ENCODE peak calls at places on chromosomes 12 and 14, in ten cellular contexts. S, B, P, K, F, C, A, Z, V and J are unnamed samples.

GRCh38 chr14:52059614-52060013 is 9.2 kb downstream of the NID2 start:
- DNase-seq in S (no peak), B (no peak), P (no peak), K (no peak), F (no peak), C (no peak), A (no peak), Z (no peak), V (peak), J (no peak)

GRCh38 chr14:34498684-34499412 is 36.8 kb upstream of the SPTSSA start:
- DNase-seq in S (no peak), B (peak), P (peak), K (no peak), F (no peak), C (peak), A (no peak), Z (no peak), V (no peak), J (no peak)

GRCh38 chr14:94650806-94651805 is 38.9 kb downstream of the SERPINA3 start:
- DNase-seq in S (no peak), B (no peak), P (no peak), K (no peak), F (no peak), C (no peak), A (no peak), Z (no peak), V (no peak), J (no peak)

GRCh38 chr12:14814082-14814481 is at the start of gene SMCO3:
- DNase-seq in S (no peak), B (no peak), P (no peak), K (no peak), F (no peak), C (peak), A (no peak), Z (no peak), V (no peak), J (no peak)

GRCh38 chr14:102370305-102370809 is 7.6 kb downstream of the TECPR2 start:
- DNase-seq in S (no peak), B (no peak), P (no peak), K (no peak), F (no peak), C (no peak), A (no peak), Z (no peak), V (no peak), J (no peak)

GRCh38 chr12:124231980-124232653 is 62.8 kb upstream of the RFLNA start:
- DNase-seq in S (no peak), B (no peak), P (no peak), K (peak), F (no peak), C (no peak), A (no peak), Z (no peak), V (no peak), J (no peak)

GRCh38 chr14:54652188-54652889 is 85.4 kb downstream of the SAMD4A start:
- DNase-seq in S (peak), B (peak), P (peak), K (peak), F (peak), C (peak), A (peak), Z (peak), V (peak), J (peak)

GRCh38 chr12:16599081-16599480 is 6.9 kb downstream of the LMO3 start:
- DNase-seq in S (no peak), B (no peak), P (no peak), K (no peak), F (no peak), C (no peak), A (no peak), Z (no peak), V (no peak), J (no peak)

GRCh38 chr12:24561882-24562760 is 386.8 kb downstream of the BCAT1 start:
- DNase-seq in S (peak), B (no peak), P (peak), K (peak), F (peak), C (peak), A (peak), Z (peak), V (no peak), J (no peak)

GRCh38 chr12:55842681-55843429 is at the start of gene MMP19:
- DNase-seq in S (peak), B (peak), P (no peak), K (no peak), F (no peak), C (peak), A (peak), Z (no peak), V (peak), J (peak)

GRCh38 chr12:75236206-75236605 is 26.6 kb upstream of the KCNC2 start:
- DNase-seq in S (no peak), B (no peak), P (no peak), K (no peak), F (no peak), C (no peak), A (no peak), Z (no peak), V (no peak), J (no peak)

GRCh38 chr14:97977711-97978261 is 1180.6 kb downstream of the VRK1 start:
- DNase-seq in S (no peak), B (no peak), P (no peak), K (peak), F (peak), C (no peak), A (peak), Z (peak), V (peak), J (no peak)

GRCh38 chr14:32311294-32312009 is 17.6 kb upstream of the AKAP6 start:
- DNase-seq in S (no peak), B (peak), P (no peak), K (no peak), F (no peak), C (no peak), A (no peak), Z (no peak), V (no peak), J (no peak)

GRCh38 chr12:113088971-113089756 is 32.6 kb downstream of the DTX1 start:
- DNase-seq in S (no peak), B (no peak), P (no peak), K (no peak), F (no peak), C (no peak), A (no peak), Z (no peak), V (no peak), J (no peak)

GRCh38 chr12:1851126-1851791 is 30.9 kb downstream of the LRTM2 start:
- DNase-seq in S (no peak), B (no peak), P (no peak), K (no peak), F (no peak), C (peak), A (no peak), Z (no peak), V (peak), J (peak)

GRCh38 chr14:63745858-63746425 is 18.1 kb upstream of the SGPP1 start:
- DNase-seq in S (no peak), B (no peak), P (no peak), K (no peak), F (no peak), C (no peak), A (no peak), Z (no peak), V (no peak), J (no peak)

GRCh38 chr14:33073023-33073422 is 134.3 kb downstream of the NPAS3 start:
- DNase-seq in S (no peak), B (no peak), P (no peak), K (no peak), F (no peak), C (no peak), A (no peak), Z (no peak), V (no peak), J (no peak)

GRCh38 chr12:65728913-65729793 is 95.1 kb upstream of the HMGA2 start:
- DNase-seq in S (no peak), B (no peak), P (no peak), K (no peak), F (no peak), C (peak), A (no peak), Z (no peak), V (no peak), J (no peak)

GRCh38 chr14:77590845-77591506 is 25.5 kb downstream of the SPTLC2 start:
- DNase-seq in S (no peak), B (no peak), P (no peak), K (no peak), F (no peak), C (no peak), A (no peak), Z (no peak), V (no peak), J (no peak)

GRCh38 chr14:58659846-58660245 is 22.1 kb downstream of the DACT1 start:
- DNase-seq in S (no peak), B (no peak), P (no peak), K (peak), F (peak), C (no peak), A (peak), Z (peak), V (no peak), J (no peak)

GRCh38 chr14:94746131-94746530 is 23.8 kb downstream of the GSC start:
- DNase-seq in S (no peak), B (no peak), P (no peak), K (no peak), F (no peak), C (no peak), A (no peak), Z (no peak), V (no peak), J (no peak)

GRCh38 chr12:15276088-15276698 is 46.1 kb upstream of the PTPRO start:
- DNase-seq in S (peak), B (peak), P (peak), K (no peak), F (no peak), C (peak), A (no peak), Z (peak), V (no peak), J (no peak)

GRCh38 chr14:93044601-93045000 is 71.1 kb downstream of the ITPK1 start:
- DNase-seq in S (no peak), B (no peak), P (no peak), K (no peak), F (no peak), C (no peak), A (no peak), Z (no peak), V (no peak), J (no peak)

GRCh38 chr12:129193263-129193871 is 340.1 kb downstream of the GLT1D1 start:
- DNase-seq in S (no peak), B (no peak), P (peak), K (no peak), F (no peak), C (peak), A (no peak), Z (no peak), V (no peak), J (no peak)

GRCh38 chr12:84397846-84398245 is 514.8 kb downstream of the SLC6A15 start:
- DNase-seq in S (no peak), B (no peak), P (no peak), K (no peak), F (no peak), C (no peak), A (no peak), Z (no peak), V (no peak), J (no peak)

DNA sequence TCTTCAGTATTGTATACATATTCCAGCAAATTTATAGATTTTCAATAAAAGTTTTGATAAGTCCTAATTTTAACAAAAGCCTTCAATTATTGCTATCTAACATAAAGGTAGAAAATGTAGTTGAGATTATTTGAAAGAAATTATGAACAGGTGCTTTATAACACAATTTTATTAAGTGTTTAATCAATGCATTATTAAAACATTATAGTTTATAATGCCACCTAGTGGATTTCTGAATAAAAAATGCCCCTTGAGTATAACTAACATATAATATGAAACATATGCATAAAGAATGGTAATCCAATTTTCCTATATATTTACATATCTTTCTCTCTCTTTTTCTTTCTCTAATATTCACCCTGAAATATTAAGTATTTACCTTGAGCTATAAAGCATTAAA is 515.3 kb downstream of the SLC6A15 start:
- DNase-seq in S (no peak), B (no peak), P (no peak), K (no peak), F (no peak), C (peak), A (no peak), Z (no peak), V (no peak), J (no peak)
- TF ChIP-seq CTCF in S (no peak), B (no peak), P (no peak), K (no peak), F (peak), C (peak), A (no peak), Z (no peak), V (no peak), J (no peak)

DNA sequence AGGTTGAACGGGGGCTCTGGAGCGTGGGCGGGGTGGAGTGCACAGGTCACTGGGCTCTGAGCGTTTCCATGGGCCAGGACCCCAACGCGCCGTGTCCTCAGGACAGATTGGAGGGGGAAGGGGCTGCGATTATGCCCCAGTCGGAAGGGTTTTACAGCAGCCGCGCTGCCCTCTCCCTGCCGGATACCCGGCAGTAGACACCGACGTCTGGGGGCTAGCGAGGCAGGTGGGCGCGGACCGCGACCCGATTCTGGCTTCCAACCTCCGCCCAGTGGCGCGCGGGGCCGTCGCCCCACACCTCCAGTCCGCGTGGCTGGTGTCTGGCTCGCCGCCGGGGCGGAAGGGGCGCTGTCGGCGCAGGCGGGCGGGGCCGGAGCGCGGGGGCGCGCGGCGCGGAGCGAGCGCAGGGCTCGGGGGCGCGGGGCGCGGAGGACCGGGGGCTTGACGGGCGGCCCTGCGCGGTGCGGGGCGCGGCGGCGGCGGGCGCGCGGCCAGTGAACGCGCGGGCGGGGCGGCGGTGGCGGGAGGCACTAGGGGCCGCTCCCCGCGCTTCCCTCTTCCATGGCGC is 2.4 kb upstream of the KIF26A start:
- DNase-seq in S (no peak), B (no peak), P (no peak), K (peak), F (peak), C (no peak), A (peak), Z (no peak), V (no peak), J (no peak)
- H3K4me3 ChIP-seq in S (no peak), B (no peak), P (peak), K (peak), F (peak), C (no peak), A (no peak), Z (peak), V (no peak), J (no peak)

GRCh38 chr12:5184159-5184558 is 140.5 kb downstream of the KCNA5 start:
- DNase-seq in S (no peak), B (no peak), P (no peak), K (no peak), F (no peak), C (no peak), A (no peak), Z (no peak), V (no peak), J (no peak)
- TF ChIP-seq CTCF in S (no peak), B (no peak), P (no peak), K (no peak), F (no peak), C (no peak), A (no peak), Z (no peak), V (no peak), J (no peak)

DNA sequence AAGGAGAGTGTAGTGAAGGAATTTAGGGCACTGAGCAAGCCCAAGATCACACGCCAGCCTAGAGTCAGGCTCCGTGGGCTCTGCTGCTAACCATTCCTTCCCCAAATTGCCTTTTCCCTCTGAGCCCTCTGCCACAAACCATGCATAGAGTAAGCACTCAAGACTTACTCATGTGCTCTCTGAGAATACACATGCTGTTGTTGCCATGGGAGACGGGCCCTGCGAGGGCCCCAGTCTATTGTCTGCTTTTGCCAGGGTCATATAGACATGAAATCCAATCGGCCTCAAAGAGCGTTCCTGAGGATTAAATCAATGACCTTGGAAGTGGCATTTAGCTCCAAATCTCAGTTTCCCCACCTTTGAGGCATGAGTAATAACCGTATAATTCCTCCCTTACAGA is 48.7 kb upstream of the WSCD2 start:
- DNase-seq in S (no peak), B (no peak), P (no peak), K (no peak), F (no peak), C (no peak), A (no peak), Z (no peak), V (no peak), J (no peak)
- H3K4me3 ChIP-seq in S (no peak), B (no peak), P (no peak), K (no peak), F (no peak), C (no peak), A (no peak), Z (no peak), V (no peak), J (no peak)

DNA sequence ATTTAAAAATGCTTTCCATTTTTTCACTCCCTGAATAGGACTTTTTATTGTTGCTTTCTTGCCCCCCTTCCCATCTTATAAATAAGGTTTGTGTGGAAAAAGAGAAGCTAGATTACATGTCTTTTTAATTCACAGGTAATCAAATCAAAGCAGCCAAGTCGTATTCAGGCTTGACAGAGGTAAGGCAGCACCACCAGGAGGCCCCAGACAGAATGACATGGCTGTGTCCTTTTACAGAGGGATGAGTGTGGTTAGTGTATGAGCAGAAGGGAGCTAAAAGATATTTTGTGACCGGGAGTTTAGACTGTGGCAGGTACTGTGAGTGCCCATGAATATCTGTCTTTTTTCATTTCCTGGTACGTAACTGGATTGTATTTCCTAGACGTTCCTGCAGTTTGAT is 596.1 kb downstream of the ETNK1 start:
- DNase-seq in S (no peak), B (no peak), P (no peak), K (no peak), F (no peak), C (peak), A (no peak), Z (no peak), V (no peak), J (no peak)
- TF ChIP-seq CTCF in S (no peak), B (peak), P (no peak), K (no peak), F (peak), C (peak), A (no peak), Z (no peak), V (peak), J (no peak)

GRCh38 chr14:104933721-104934379 is 9.2 kb downstream of the PLD4 start:
- DNase-seq in S (no peak), B (no peak), P (no peak), K (no peak), F (peak), C (no peak), A (peak), Z (no peak), V (no peak), J (no peak)
- H3K4me3 ChIP-seq in S (no peak), B (no peak), P (peak), K (peak), F (peak), C (no peak), A (peak), Z (peak), V (no peak), J (no peak)

GRCh38 chr12:132772551-132772950 is 10.9 kb upstream of the ANKLE2 start:
- DNase-seq in S (no peak), B (no peak), P (no peak), K (no peak), F (no peak), C (no peak), A (no peak), Z (no peak), V (no peak), J (no peak)
- TF ChIP-seq CTCF in S (no peak), B (no peak), P (no peak), K (no peak), F (no peak), C (no peak), A (no peak), Z (no peak), V (no peak), J (no peak)

GRCh38 chr12:49893753-49894752 is 9.6 kb downstream of the FAIM2 start:
- DNase-seq in S (no peak), B (no peak), P (peak), K (no peak), F (no peak), C (peak), A (no peak), Z (no peak), V (no peak), J (no peak)
- H3K4me3 ChIP-seq in S (no peak), B (no peak), P (no peak), K (no peak), F (no peak), C (no peak), A (no peak), Z (no peak), V (no peak), J (no peak)

GRCh38 chr12:117472983-117473382 is 111.6 kb upstream of the NOS1 start:
- DNase-seq in S (no peak), B (peak), P (peak), K (peak), F (no peak), C (no peak), A (no peak), Z (no peak), V (no peak), J (no peak)
- TF ChIP-seq CTCF in S (peak), B (peak), P (peak), K (peak), F (peak), C (no peak), A (no peak), Z (peak), V (peak), J (peak)